ENCODE peak calls at places on chromosomes 12 and 14, in four cellular contexts. T is left lung, R is right lobe of liver, Y is A549. C is an unnamed sample.
A peak's percentile ranks its signal among the peaks of the same experiment; 100 is the strongest.

GRCh38 chr12:118328486-118329340 is 44.0 kb downstream of the TAOK3 start:
- DNase-seq in R (no peak), T (no peak), Y (no peak), C (no peak)

GRCh38 chr14:104112609-104113571 is 25.5 kb upstream of the KIF26A start:
- DNase-seq in R (peak; percentile 46), Y (no peak), T (peak; percentile 73), C (no peak)

GRCh38 chr12:52195065-52195730 is 3.4 kb upstream of the KRT80 start:
- DNase-seq in R (no peak), Y (no peak), T (no peak), C (no peak)

GRCh38 chr12:104494137-104494815 is 37.5 kb downstream of the CHST11 start:
- DNase-seq in T (no peak), R (no peak), Y (no peak), C (no peak)

GRCh38 chr12:41536813-41537490 is 348.8 kb downstream of the PDZRN4 start:
- DNase-seq in R (no peak), T (no peak), Y (no peak), C (no peak)

GRCh38 chr12:18139989-18140596 is 50.1 kb upstream of the RERGL start:
- DNase-seq in T (no peak), Y (no peak), R (no peak), C (peak; percentile 49)

GRCh38 chr12:68580911-68581310 is 29.8 kb upstream of the RAP1B start:
- DNase-seq in R (no peak), Y (no peak), T (no peak), C (no peak)

GRCh38 chr12:81209001-81209400 is 131.1 kb downstream of the ACSS3 start:
- DNase-seq in R (no peak), Y (no peak), T (no peak), C (no peak)

GRCh38 chr14:91098591-91098990 is 15.3 kb upstream of the DGLUCY start:
- DNase-seq in Y (no peak), R (no peak), T (no peak), C (no peak)

GRCh38 chr12:104877107-104877705 is 80.9 kb downstream of the SLC41A2 start:
- DNase-seq in Y (peak; percentile 13), R (no peak), T (no peak), C (peak; percentile 41)

GRCh38 chr14:81148635-81149034 is 72.1 kb downstream of the GTF2A1 start:
- DNase-seq in R (no peak), T (no peak), Y (no peak), C (no peak)

GRCh38 chr12:3962661-3963483 is 89.7 kb upstream of the PARP11 start:
- DNase-seq in Y (no peak), R (no peak), T (no peak), C (no peak)

GRCh38 chr14:23559010-23559920 is 3.2 kb downstream of the THTPA start:
- DNase-seq in Y (peak; percentile 72), R (no peak), T (peak; percentile 86), C (peak; percentile 32)

DNA sequence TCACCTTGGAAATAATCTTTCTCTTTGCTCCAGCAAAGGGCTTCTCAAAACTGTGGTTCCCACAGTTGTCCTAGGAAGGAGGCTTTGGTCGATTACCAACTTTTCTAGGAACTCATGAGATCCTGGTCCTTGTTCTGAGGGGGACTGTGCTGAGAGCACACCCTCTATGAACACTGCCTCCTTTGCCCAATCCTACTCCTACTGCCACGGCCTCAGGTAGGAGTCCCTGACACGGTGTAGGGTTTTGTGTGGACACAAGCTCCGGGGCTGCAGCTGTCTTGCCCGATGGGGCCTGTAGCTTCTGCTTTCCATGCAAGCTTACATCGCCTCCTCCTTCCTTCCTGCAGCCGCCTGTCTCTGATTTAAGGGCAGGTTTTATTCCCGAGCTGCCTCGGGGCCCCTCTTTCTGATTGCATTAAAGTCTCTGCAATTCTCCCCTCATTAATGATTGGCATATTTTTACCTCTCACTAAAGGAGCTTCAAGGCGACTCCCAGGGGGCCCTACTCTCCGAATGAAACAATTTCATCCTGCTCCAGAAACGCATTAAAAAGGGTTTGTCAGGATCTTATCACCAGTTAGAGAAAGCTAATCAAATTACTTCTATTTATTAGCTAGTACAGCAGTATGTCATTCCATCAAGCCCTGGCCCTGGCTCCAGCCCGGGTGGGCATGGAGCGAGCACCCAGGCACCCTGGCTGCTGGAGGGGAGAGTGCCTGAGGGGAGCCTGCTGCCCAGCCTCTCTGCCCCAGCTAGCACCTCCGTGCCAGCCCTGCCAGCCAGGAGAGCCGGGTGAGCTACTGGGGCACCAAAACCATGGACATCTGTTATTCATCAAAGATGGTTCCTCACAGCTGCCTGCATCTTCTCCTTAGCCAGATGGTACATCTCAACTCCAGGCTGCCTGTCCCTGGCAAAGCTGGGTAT is 38.1 kb upstream of the ESRRB start:
- DNase-seq in Y (no peak), T (no peak), R (no peak), C (no peak)
- H3K4me1 ChIP-seq in Y (no peaks in the 10 kb centered on the region), T (no peaks in the 10 kb centered on the region), R (no peaks in the 10 kb centered on the region), C (no peaks in the 10 kb centered on the region)

GRCh38 chr12:93136243-93137015 is 207.3 kb upstream of the EEA1 start:
- DNase-seq in Y (no peak), R (no peak), T (no peak), C (no peak)
- H3K4me1 ChIP-seq in Y (peaks cover 17% of the 10 kb centered on the region), R (peaks cover 47% of the 10 kb centered on the region), T (peaks cover 47% of the 10 kb centered on the region), C (no peaks in the 10 kb centered on the region)

GRCh38 chr14:25090281-25090680 is 40.3 kb upstream of the STXBP6 start:
- DNase-seq in Y (no peak), R (no peak), T (no peak), C (no peak)

GRCh38 chr14:25090716-25091454 is 40.9 kb upstream of the STXBP6 start:
- DNase-seq in Y (no peak), R (no peak), T (no peak), C (no peak)

GRCh38 chr14:25095784-25096390 is 45.9 kb upstream of the STXBP6 start:
- DNase-seq in Y (no peak), R (no peak), T (no peak), C (no peak)

GRCh38 chr14:25097120-25097519 is 47.2 kb upstream of the STXBP6 start:
- DNase-seq in Y (no peak), T (no peak), R (no peak), C (no peak)

GRCh38 chr14:25094171-25094907 is 44.4 kb upstream of the STXBP6 start:
- DNase-seq in R (no peak), Y (no peak), T (no peak), C (no peak)
- H3K4me1 ChIP-seq in R (no peaks in the 10 kb centered on the region), Y (no peaks in the 10 kb centered on the region), T (no peaks in the 10 kb centered on the region), C (no peaks in the 10 kb centered on the region)

DNA sequence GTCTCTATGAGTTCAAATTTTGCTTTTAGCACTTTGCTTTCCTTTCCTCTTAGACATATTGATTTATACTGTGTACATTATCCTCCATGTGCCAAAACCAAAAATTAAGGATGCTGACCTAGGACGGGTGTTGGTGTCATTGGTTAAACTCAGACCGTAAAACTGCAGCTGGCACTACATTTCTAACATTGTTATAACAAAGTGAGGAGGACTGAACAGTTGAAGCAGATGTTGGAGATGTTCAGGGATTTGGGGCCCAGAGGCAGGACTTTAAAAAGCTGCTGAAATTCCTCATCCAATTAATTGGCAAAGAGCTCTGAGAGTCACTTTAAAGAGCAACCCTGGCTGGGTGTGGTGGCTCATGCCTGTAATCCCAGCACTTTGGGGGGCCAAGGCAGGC is 72.4 kb downstream of the TMTC1 start:
- DNase-seq in R (no peak), Y (no peak), T (no peak), C (no peak)
- H3K4me1 ChIP-seq in R (no peaks in the 10 kb centered on the region), Y (no peaks in the 10 kb centered on the region), T (peaks cover 4% of the 10 kb centered on the region), C (peaks cover 2% of the 10 kb centered on the region)

C was measured in HAP-1.